ENCODE peak calls at places on chromosome 3, in nine cellular contexts. Z is fibroblast of the aortic adventitia, N is AG10803, U is GM10248, I is GM13976, O is H9, B is progenitor cell of endocrine pancreas, E is endothelial cell, H is RWPE1. G is an unnamed sample.

GRCh38 chr3:21024563-21024962 is 726.4 kb downstream of the ZNF385D start:
- DNase-seq in U (no peak), N (no peak), I (no peak), B (no peak), Z (no peak), E (no peak), H (no peak), O (no peak), G (no peak)

GRCh38 chr3:174219738-174220137 is 639.4 kb upstream of the NAALADL2 start:
- DNase-seq in I (no peak), E (no peak), H (no peak), Z (no peak), B (no peak), O (no peak), U (no peak), N (no peak), G (no peak)

GRCh38 chr3:71092665-71093064 is 490.9 kb downstream of the FOXP1 start:
- DNase-seq in U (no peak), O (no peak), H (no peak), B (no peak), Z (no peak), N (no peak), I (no peak), E (no peak), G (no peak)

GRCh38 chr3:36864180-36865053 is 80.4 kb downstream of the TRANK1 start:
- DNase-seq in N (no peak), B (no peak), Z (no peak), E (no peak), H (no peak), U (no peak), I (no peak), O (no peak), G (no peak)

GRCh38 chr3:151501171-151501790 is 40.4 kb upstream of the IGSF10 start:
- DNase-seq in N (no peak), I (no peak), B (no peak), O (no peak), U (no peak), E (no peak), H (no peak), Z (no peak), G (no peak)

GRCh38 chr3:148020880-148021279 is 611.7 kb downstream of the ZIC1 start:
- DNase-seq in I (no peak), O (no peak), E (no peak), Z (peak), B (no peak), H (no peak), U (no peak), N (no peak), G (no peak)

GRCh38 chr3:46712191-46713047 is 5.2 kb downstream of the PRSS50 start:
- DNase-seq in O (no peak), H (no peak), N (no peak), Z (no peak), U (no peak), E (no peak), B (no peak), I (no peak), G (no peak)

GRCh38 chr3:10527295-10528016 is 22.1 kb upstream of the ATP2B2 start:
- DNase-seq in I (no peak), B (no peak), H (no peak), E (no peak), U (no peak), N (no peak), Z (no peak), O (no peak), G (no peak)

GRCh38 chr3:22685598-22685997 is 517.5 kb upstream of the UBE2E2 start:
- DNase-seq in Z (no peak), O (no peak), U (no peak), E (peak), I (no peak), H (peak), N (no peak), B (no peak), G (no peak)

DNA sequence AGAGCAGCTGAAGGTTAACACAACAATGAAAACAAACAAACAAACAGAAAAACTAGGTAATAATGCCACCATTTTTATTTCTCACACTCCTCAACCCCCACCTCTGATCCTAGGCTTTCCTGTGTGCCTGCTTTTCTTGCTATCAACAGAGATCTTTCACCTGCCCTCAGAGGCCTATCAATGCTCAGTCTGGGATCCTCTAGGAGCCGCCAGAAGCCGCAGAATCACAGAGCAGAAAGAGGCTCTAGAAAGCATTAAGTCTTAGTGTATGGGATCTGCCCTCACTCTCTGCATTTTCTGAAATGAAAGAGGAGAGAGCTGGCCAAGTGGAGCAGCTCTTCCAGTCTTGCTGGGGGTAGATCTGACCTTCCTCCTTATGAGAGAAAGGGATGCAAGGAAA is 306.8 kb downstream of the TUSC7 start:
- DNase-seq in O (peak), I (no peak), E (no peak), H (no peak), N (no peak), Z (no peak), U (no peak), B (no peak), G (peak)
- TF ChIP-seq CTCF in O (peak), I (no peak), E (no peak), H (no peak), N (no peak), Z (no peak), U (no peak), B (no peak), G (no peak)

GRCh38 chr3:159583662-159584061 is 405.0 kb upstream of the IL12A start:
- DNase-seq in E (no peak), U (no peak), B (no peak), O (no peak), N (peak), Z (peak), H (no peak), I (no peak), G (no peak)

GRCh38 chr3:159586587-159587202 is 401.9 kb upstream of the IL12A start:
- DNase-seq in H (peak), B (peak), E (peak), I (no peak), U (no peak), N (peak), O (peak), Z (peak), G (peak)
- TF ChIP-seq CTCF in H (peak), B (peak), E (peak), I (peak), U (no peak), N (peak), O (peak), Z (peak), G (peak)

GRCh38 chr3:126692858-126693257 is 11.2 kb upstream of the CHCHD6 start:
- DNase-seq in O (no peak), I (no peak), H (no peak), U (no peak), N (no peak), E (no peak), Z (no peak), B (no peak), G (no peak)
- TF ChIP-seq CTCF in O (peak), I (no peak), H (no peak), U (no peak), N (no peak), E (no peak), Z (no peak), B (peak), G (no peak)

DNA sequence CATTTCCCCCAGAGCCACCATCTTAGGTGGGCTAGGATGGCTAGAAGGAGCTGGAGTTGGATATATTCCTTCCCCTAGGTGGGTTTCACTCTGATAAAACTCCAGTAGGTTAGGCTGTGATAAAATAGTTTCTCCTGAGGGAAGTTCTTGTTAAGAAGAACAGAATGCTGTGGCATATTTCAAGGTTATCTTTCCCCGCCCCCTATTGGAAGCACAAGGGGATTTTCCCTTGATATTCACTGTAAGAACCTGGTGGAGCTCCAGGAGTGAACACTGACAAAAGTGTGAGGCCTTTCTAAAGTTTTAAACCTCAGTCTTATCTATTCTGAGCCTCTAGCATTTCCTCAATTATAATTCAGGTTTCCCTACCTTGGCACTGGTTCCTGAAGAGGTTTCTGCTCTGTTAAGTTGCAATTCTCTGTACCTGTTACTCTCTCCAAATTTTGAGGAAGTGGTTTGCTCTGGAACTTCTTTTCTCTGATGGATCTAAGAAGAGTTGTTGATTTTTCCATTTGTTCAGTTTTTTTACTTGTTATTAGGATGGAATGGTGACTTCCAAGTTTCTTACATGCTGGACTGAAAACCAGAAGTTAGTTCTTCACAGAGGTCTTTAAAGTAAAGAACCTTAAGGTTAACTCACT is 113.5 kb downstream of the GMPS start:
- DNase-seq in E (no peak), Z (peak), I (no peak), U (no peak), N (no peak), B (no peak), H (no peak), O (no peak), G (no peak)
- TF ChIP-seq CTCF in E (no peak), Z (peak), I (no peak), U (no peak), N (peak), B (no peak), H (no peak), O (peak), G (no peak)

DNA sequence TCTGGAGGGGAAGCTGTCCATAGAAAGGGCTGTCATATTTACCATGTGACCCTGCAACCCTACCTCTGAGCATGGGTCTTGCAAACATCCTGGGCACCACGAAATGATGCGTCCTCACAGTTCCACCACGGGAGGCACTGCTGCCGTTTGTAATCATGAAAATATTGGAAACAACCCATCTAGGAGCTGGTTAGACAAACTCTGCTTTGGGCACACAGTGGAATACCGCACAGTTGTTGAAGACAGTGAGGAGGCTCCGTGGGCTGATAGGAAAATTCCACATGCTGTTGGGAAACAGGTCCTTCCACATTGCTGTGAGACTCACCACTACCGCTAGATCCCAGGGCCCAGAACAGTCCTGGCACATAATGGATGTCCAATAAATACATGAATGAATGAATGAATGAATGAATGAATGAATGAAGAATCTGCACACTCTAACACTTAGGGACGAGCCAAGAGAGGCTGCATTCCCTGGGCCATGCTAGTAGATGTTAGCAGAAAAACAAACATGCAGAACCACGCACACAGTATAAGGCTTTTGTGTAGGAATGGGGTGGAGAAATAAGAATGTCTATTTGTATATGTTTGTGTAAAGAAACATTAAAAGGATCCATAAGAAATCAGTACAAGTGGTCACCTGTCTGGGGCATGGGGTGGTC is 40.6 kb downstream of the TPRA1 start:
- DNase-seq in H (no peak), Z (no peak), N (no peak), B (no peak), O (no peak), E (no peak), I (no peak), U (no peak), G (no peak)
- TF ChIP-seq CTCF in H (no peak), Z (no peak), N (no peak), B (no peak), O (no peak), E (no peak), I (no peak), U (no peak), G (no peak)

DNA sequence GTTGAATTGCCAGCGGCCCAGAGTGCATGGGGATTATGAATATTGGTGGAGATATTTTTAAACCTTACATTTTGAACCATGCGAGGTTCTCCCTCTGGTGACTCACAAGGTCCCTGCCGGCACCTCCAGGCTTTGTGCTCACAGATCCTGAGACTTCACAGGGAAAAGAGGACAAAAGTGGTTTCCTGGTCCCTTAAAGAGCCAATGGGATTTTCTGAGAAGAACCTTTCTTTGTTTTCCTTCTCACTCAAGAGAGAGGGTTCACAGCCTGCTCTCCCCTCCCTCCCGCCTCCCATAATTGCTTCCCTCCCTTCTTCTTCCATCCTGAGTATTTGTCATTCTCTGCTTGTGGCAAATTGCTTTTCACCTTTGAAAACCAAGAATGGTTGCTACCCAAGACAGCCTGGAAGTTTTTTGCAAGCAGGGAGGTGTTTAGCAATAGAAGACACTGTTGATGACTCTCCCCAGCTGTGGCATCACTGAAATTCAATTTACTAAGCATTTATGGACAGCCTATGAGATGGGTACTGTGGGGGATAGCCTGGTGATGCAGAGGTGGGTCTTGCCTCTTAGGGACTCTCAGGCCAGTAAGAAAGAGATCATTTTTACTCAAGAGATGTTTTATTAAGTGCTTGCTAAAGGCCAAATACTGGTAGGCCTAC is 76.6 kb downstream of the CPN2 start:
- DNase-seq in B (no peak), I (no peak), N (peak), H (no peak), E (no peak), U (peak), Z (no peak), O (peak), G (peak)
- TF ChIP-seq CTCF in B (no peak), I (no peak), N (peak), H (no peak), E (no peak), U (no peak), Z (no peak), O (no peak), G (no peak)

GRCh38 chr3:120496278-120496975 is 45.6 kb upstream of the FSTL1 start:
- DNase-seq in E (no peak), U (no peak), N (peak), O (no peak), H (peak), B (no peak), I (no peak), Z (peak), G (no peak)
- TF ChIP-seq CTCF in E (no peak), U (no peak), N (no peak), O (no peak), H (no peak), B (no peak), I (no peak), Z (no peak), G (no peak)

DNA sequence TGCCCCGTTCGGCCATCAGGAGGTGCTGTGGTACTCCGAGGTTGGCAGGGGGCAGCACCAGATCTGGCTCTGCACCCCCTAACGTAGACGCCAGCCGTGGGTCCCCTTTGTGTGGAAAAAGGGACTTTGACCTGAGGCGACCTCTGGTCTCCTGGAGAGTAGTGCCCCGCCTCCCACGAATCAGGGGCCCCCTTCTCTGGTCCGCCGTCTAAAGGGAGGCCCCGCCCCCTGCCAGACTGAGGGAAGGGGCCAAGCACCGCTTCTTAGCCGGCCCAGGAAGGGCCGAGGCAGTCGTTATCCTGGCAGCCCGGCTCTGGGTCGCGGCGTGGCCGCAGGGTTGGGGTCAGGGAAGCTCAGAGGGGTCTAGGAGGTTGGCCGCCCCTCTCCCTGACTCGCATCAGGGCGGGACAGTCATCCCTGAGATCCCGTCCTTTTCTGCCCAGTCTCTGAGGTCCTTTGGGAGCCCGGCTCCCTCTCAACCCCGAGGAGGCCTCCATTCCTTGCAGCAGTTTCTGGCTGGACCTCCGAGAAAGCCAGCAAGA is 630 bp downstream of the HYAL2 start:
- DNase-seq in H (no peak), E (peak), O (no peak), N (no peak), B (peak), U (no peak), Z (no peak), I (no peak), G (no peak)
- TF ChIP-seq CTCF in H (peak), E (peak), O (peak), N (peak), B (peak), U (peak), Z (peak), I (peak), G (peak)